ENCODE peak calls at places on chromosomes 6 and 20, in ten cellular contexts. One of them, this sample, is unnamed.

GRCh38 chr20:33668087-33668790 is 1.5 kb downstream of the ACTL10 start:
- DNase-seq in lung: peak
- DNase-seq in RWPE1: peak
- DNase-seq in cardiac muscle cell: peak
- DNase-seq in CD4-positive, CD25-positive, alpha-beta regulatory T cell: peak
- DNase-seq in WERI-Rb-1: peak
- DNase-seq in endothelial cell of umbilical vein: no peak
- DNase-seq in fibroblast of lung: no peak
- DNase-seq in ascending aorta: no peak
- DNase-seq in small intestine: no peak
- DNase-seq in this sample: no peak

GRCh38 chr6:38443341-38443740 is 196.4 kb downstream of the BTBD9 start:
- DNase-seq in endothelial cell of umbilical vein: no peak
- DNase-seq in CD4-positive, CD25-positive, alpha-beta regulatory T cell: no peak
- DNase-seq in cardiac muscle cell: no peak
- DNase-seq in RWPE1: no peak
- DNase-seq in WERI-Rb-1: peak
- DNase-seq in ascending aorta: no peak
- DNase-seq in small intestine: no peak
- DNase-seq in fibroblast of lung: no peak
- DNase-seq in lung: no peak
- DNase-seq in this sample: no peak

GRCh38 chr6:33597551-33598322 is 17.7 kb upstream of the BAK1 start:
- DNase-seq in CD4-positive, CD25-positive, alpha-beta regulatory T cell: no peak
- DNase-seq in small intestine: peak
- DNase-seq in endothelial cell of umbilical vein: no peak
- DNase-seq in ascending aorta: no peak
- DNase-seq in lung: no peak
- DNase-seq in RWPE1: no peak
- DNase-seq in cardiac muscle cell: no peak
- DNase-seq in WERI-Rb-1: no peak
- DNase-seq in fibroblast of lung: peak
- DNase-seq in this sample: no peak

GRCh38 chr20:50655325-50655880 is 35.9 kb downstream of the RIPOR3 start:
- DNase-seq in ascending aorta: no peak
- DNase-seq in WERI-Rb-1: no peak
- DNase-seq in endothelial cell of umbilical vein: no peak
- DNase-seq in cardiac muscle cell: no peak
- DNase-seq in small intestine: no peak
- DNase-seq in fibroblast of lung: peak
- DNase-seq in RWPE1: no peak
- DNase-seq in lung: no peak
- DNase-seq in CD4-positive, CD25-positive, alpha-beta regulatory T cell: no peak
- DNase-seq in this sample: peak

GRCh38 chr20:47030271-47030810 is 135.7 kb downstream of the EYA2 start:
- DNase-seq in endothelial cell of umbilical vein: no peak
- DNase-seq in fibroblast of lung: no peak
- DNase-seq in WERI-Rb-1: no peak
- DNase-seq in CD4-positive, CD25-positive, alpha-beta regulatory T cell: no peak
- DNase-seq in small intestine: no peak
- DNase-seq in RWPE1: no peak
- DNase-seq in ascending aorta: no peak
- DNase-seq in lung: no peak
- DNase-seq in cardiac muscle cell: no peak
- DNase-seq in this sample: no peak

GRCh38 chr6:87396595-87397392 is 11.0 kb upstream of the CFAP206 start:
- DNase-seq in small intestine: no peak
- DNase-seq in cardiac muscle cell: no peak
- DNase-seq in endothelial cell of umbilical vein: no peak
- DNase-seq in RWPE1: no peak
- DNase-seq in ascending aorta: no peak
- DNase-seq in lung: no peak
- DNase-seq in fibroblast of lung: no peak
- DNase-seq in WERI-Rb-1: peak
- DNase-seq in CD4-positive, CD25-positive, alpha-beta regulatory T cell: no peak
- DNase-seq in this sample: no peak

GRCh38 chr20:8330316-8330784 is 198.3 kb downstream of the PLCB1 start:
- DNase-seq in RWPE1: no peak
- DNase-seq in lung: no peak
- DNase-seq in ascending aorta: no peak
- DNase-seq in fibroblast of lung: peak
- DNase-seq in cardiac muscle cell: no peak
- DNase-seq in CD4-positive, CD25-positive, alpha-beta regulatory T cell: no peak
- DNase-seq in endothelial cell of umbilical vein: no peak
- DNase-seq in WERI-Rb-1: no peak
- DNase-seq in small intestine: no peak
- DNase-seq in this sample: no peak

GRCh38 chr20:59805266-59805665 is 128.2 kb downstream of the SYCP2 start:
- DNase-seq in fibroblast of lung: no peak
- DNase-seq in CD4-positive, CD25-positive, alpha-beta regulatory T cell: no peak
- DNase-seq in WERI-Rb-1: no peak
- DNase-seq in small intestine: no peak
- DNase-seq in RWPE1: no peak
- DNase-seq in ascending aorta: no peak
- DNase-seq in cardiac muscle cell: no peak
- DNase-seq in endothelial cell of umbilical vein: no peak
- DNase-seq in lung: peak
- DNase-seq in this sample: no peak

GRCh38 chr6:89458720-89459119 is 25.8 kb downstream of the ANKRD6 start:
- DNase-seq in RWPE1: no peak
- DNase-seq in WERI-Rb-1: no peak
- DNase-seq in fibroblast of lung: no peak
- DNase-seq in small intestine: no peak
- DNase-seq in CD4-positive, CD25-positive, alpha-beta regulatory T cell: no peak
- DNase-seq in cardiac muscle cell: no peak
- DNase-seq in lung: no peak
- DNase-seq in ascending aorta: no peak
- DNase-seq in endothelial cell of umbilical vein: no peak
- DNase-seq in this sample: no peak

GRCh38 chr6:118679293-118679692 is 27.9 kb upstream of the CEP85L start:
- DNase-seq in WERI-Rb-1: no peak
- DNase-seq in RWPE1: no peak
- DNase-seq in fibroblast of lung: peak
- DNase-seq in lung: no peak
- DNase-seq in ascending aorta: no peak
- DNase-seq in cardiac muscle cell: no peak
- DNase-seq in CD4-positive, CD25-positive, alpha-beta regulatory T cell: no peak
- DNase-seq in endothelial cell of umbilical vein: no peak
- DNase-seq in small intestine: no peak
- DNase-seq in this sample: no peak

GRCh38 chr6:110938176-110938575 is 20.3 kb upstream of the GTF3C6 start:
- DNase-seq in fibroblast of lung: no peak
- DNase-seq in CD4-positive, CD25-positive, alpha-beta regulatory T cell: no peak
- DNase-seq in ascending aorta: no peak
- DNase-seq in small intestine: no peak
- DNase-seq in RWPE1: no peak
- DNase-seq in WERI-Rb-1: no peak
- DNase-seq in endothelial cell of umbilical vein: no peak
- DNase-seq in cardiac muscle cell: no peak
- DNase-seq in lung: no peak
- DNase-seq in this sample: no peak

GRCh38 chr20:665276-665675 is 10.3 kb downstream of the SCRT2 start:
- DNase-seq in WERI-Rb-1: no peak
- DNase-seq in small intestine: no peak
- DNase-seq in CD4-positive, CD25-positive, alpha-beta regulatory T cell: no peak
- DNase-seq in ascending aorta: no peak
- DNase-seq in fibroblast of lung: no peak
- DNase-seq in lung: no peak
- DNase-seq in endothelial cell of umbilical vein: no peak
- DNase-seq in cardiac muscle cell: no peak
- DNase-seq in RWPE1: no peak
- DNase-seq in this sample: no peak

GRCh38 chr6:32888576-32888975 is 34.6 kb downstream of the PSMB9 start:
- DNase-seq in fibroblast of lung: no peak
- DNase-seq in small intestine: no peak
- DNase-seq in ascending aorta: no peak
- DNase-seq in lung: no peak
- DNase-seq in CD4-positive, CD25-positive, alpha-beta regulatory T cell: no peak
- DNase-seq in RWPE1: no peak
- DNase-seq in endothelial cell of umbilical vein: no peak
- DNase-seq in WERI-Rb-1: no peak
- DNase-seq in cardiac muscle cell: no peak
- DNase-seq in this sample: no peak

GRCh38 chr20:63531686-63532448 is 5.3 kb downstream of the PTK6 start:
- DNase-seq in WERI-Rb-1: no peak
- DNase-seq in RWPE1: no peak
- DNase-seq in CD4-positive, CD25-positive, alpha-beta regulatory T cell: no peak
- DNase-seq in lung: no peak
- DNase-seq in small intestine: no peak
- DNase-seq in ascending aorta: no peak
- DNase-seq in endothelial cell of umbilical vein: no peak
- DNase-seq in fibroblast of lung: no peak
- DNase-seq in cardiac muscle cell: no peak
- DNase-seq in this sample: no peak

GRCh38 chr6:127464881-127465459 is 5.8 kb upstream of the KIAA0408 start:
- DNase-seq in ascending aorta: no peak
- DNase-seq in cardiac muscle cell: peak
- DNase-seq in WERI-Rb-1: peak
- DNase-seq in RWPE1: peak
- DNase-seq in CD4-positive, CD25-positive, alpha-beta regulatory T cell: peak
- DNase-seq in lung: peak
- DNase-seq in endothelial cell of umbilical vein: peak
- DNase-seq in small intestine: peak
- DNase-seq in fibroblast of lung: peak
- DNase-seq in this sample: peak

GRCh38 chr6:167479967-167480653 is 155.2 kb downstream of the TTLL2 start:
- DNase-seq in ascending aorta: no peak
- DNase-seq in endothelial cell of umbilical vein: peak
- DNase-seq in cardiac muscle cell: no peak
- DNase-seq in lung: no peak
- DNase-seq in RWPE1: no peak
- DNase-seq in CD4-positive, CD25-positive, alpha-beta regulatory T cell: no peak
- DNase-seq in small intestine: no peak
- DNase-seq in fibroblast of lung: no peak
- DNase-seq in WERI-Rb-1: no peak
- DNase-seq in this sample: no peak

GRCh38 chr6:166616261-166617226 is 10.5 kb downstream of the RPS6KA2 start:
- DNase-seq in CD4-positive, CD25-positive, alpha-beta regulatory T cell: no peak
- DNase-seq in WERI-Rb-1: no peak
- DNase-seq in RWPE1: no peak
- DNase-seq in cardiac muscle cell: no peak
- DNase-seq in small intestine: no peak
- DNase-seq in ascending aorta: no peak
- DNase-seq in lung: no peak
- DNase-seq in fibroblast of lung: no peak
- DNase-seq in endothelial cell of umbilical vein: no peak
- DNase-seq in this sample: no peak

GRCh38 chr20:25083773-25084615 is 2.1 kb upstream of the VSX1 start:
- DNase-seq in WERI-Rb-1: peak
- DNase-seq in CD4-positive, CD25-positive, alpha-beta regulatory T cell: peak
- DNase-seq in cardiac muscle cell: no peak
- DNase-seq in RWPE1: no peak
- DNase-seq in lung: no peak
- DNase-seq in fibroblast of lung: no peak
- DNase-seq in ascending aorta: no peak
- DNase-seq in small intestine: no peak
- DNase-seq in endothelial cell of umbilical vein: no peak
- DNase-seq in this sample: peak

GRCh38 chr6:116398366-116399005 is 27.7 kb downstream of the DSE start:
- DNase-seq in fibroblast of lung: peak
- DNase-seq in RWPE1: no peak
- DNase-seq in ascending aorta: no peak
- DNase-seq in endothelial cell of umbilical vein: peak
- DNase-seq in WERI-Rb-1: no peak
- DNase-seq in cardiac muscle cell: no peak
- DNase-seq in CD4-positive, CD25-positive, alpha-beta regulatory T cell: no peak
- DNase-seq in small intestine: no peak
- DNase-seq in lung: no peak
- DNase-seq in this sample: no peak

GRCh38 chr6:109060585-109060984 is 34.1 kb downstream of the SESN1 start:
- DNase-seq in ascending aorta: no peak
- DNase-seq in cardiac muscle cell: no peak
- DNase-seq in WERI-Rb-1: no peak
- DNase-seq in fibroblast of lung: no peak
- DNase-seq in endothelial cell of umbilical vein: peak
- DNase-seq in lung: no peak
- DNase-seq in CD4-positive, CD25-positive, alpha-beta regulatory T cell: no peak
- DNase-seq in small intestine: no peak
- DNase-seq in RWPE1: no peak
- DNase-seq in this sample: no peak
- H3K27ac ChIP-seq in ascending aorta: no peak
- H3K27ac ChIP-seq in cardiac muscle cell: no peak
- H3K27ac ChIP-seq in WERI-Rb-1: no peak
- H3K27ac ChIP-seq in fibroblast of lung: no peak
- H3K27ac ChIP-seq in endothelial cell of umbilical vein: peak
- H3K27ac ChIP-seq in lung: no peak
- H3K27ac ChIP-seq in CD4-positive, CD25-positive, alpha-beta regulatory T cell: peak
- H3K27ac ChIP-seq in small intestine: no peak
- H3K27ac ChIP-seq in RWPE1: no peak
- H3K27ac ChIP-seq in this sample: peak

GRCh38 chr20:13068336-13068735 is 59.6 kb downstream of the SPTLC3 start:
- DNase-seq in endothelial cell of umbilical vein: no peak
- DNase-seq in lung: no peak
- DNase-seq in small intestine: peak
- DNase-seq in RWPE1: peak
- DNase-seq in WERI-Rb-1: no peak
- DNase-seq in cardiac muscle cell: no peak
- DNase-seq in CD4-positive, CD25-positive, alpha-beta regulatory T cell: no peak
- DNase-seq in ascending aorta: no peak
- DNase-seq in fibroblast of lung: no peak
- DNase-seq in this sample: no peak
- H3K27ac ChIP-seq in endothelial cell of umbilical vein: no peak
- H3K27ac ChIP-seq in lung: no peak
- H3K27ac ChIP-seq in small intestine: no peak
- H3K27ac ChIP-seq in RWPE1: no peak
- H3K27ac ChIP-seq in WERI-Rb-1: no peak
- H3K27ac ChIP-seq in cardiac muscle cell: no peak
- H3K27ac ChIP-seq in CD4-positive, CD25-positive, alpha-beta regulatory T cell: no peak
- H3K27ac ChIP-seq in ascending aorta: no peak
- H3K27ac ChIP-seq in fibroblast of lung: no peak
- H3K27ac ChIP-seq in this sample: no peak

DNA sequence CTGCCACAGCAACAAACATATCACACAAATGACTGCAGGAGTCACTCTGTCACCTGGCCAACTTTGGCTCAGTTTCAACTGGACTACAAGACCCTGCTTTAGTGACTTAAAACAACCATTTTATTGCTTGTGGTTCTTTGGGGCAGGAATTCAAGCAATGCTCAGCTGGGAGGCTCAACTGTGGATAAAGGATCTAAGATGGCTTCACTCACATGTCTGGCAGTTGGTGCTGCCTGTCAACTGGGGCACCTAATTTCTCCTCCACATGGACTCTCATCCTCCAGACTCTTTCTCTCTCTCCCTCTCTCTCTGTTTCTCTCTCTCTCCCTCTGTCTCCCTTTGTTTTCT is 2.8 kb upstream of the EPB41L2 start:
- DNase-seq in CD4-positive, CD25-positive, alpha-beta regulatory T cell: no peak
- DNase-seq in RWPE1: no peak
- DNase-seq in endothelial cell of umbilical vein: no peak
- DNase-seq in fibroblast of lung: no peak
- DNase-seq in ascending aorta: no peak
- DNase-seq in WERI-Rb-1: no peak
- DNase-seq in lung: no peak
- DNase-seq in small intestine: no peak
- DNase-seq in cardiac muscle cell: no peak
- DNase-seq in this sample: no peak
- H3K27ac ChIP-seq in CD4-positive, CD25-positive, alpha-beta regulatory T cell: no peak
- H3K27ac ChIP-seq in RWPE1: no peak
- H3K27ac ChIP-seq in endothelial cell of umbilical vein: no peak
- H3K27ac ChIP-seq in fibroblast of lung: no peak
- H3K27ac ChIP-seq in ascending aorta: no peak
- H3K27ac ChIP-seq in WERI-Rb-1: no peak
- H3K27ac ChIP-seq in lung: no peak
- H3K27ac ChIP-seq in small intestine: no peak
- H3K27ac ChIP-seq in cardiac muscle cell: no peak
- H3K27ac ChIP-seq in this sample: no peak

GRCh38 chr6:130161627-130162404 is 60.9 kb downstream of the SAMD3 start:
- DNase-seq in WERI-Rb-1: no peak
- DNase-seq in cardiac muscle cell: no peak
- DNase-seq in endothelial cell of umbilical vein: no peak
- DNase-seq in RWPE1: no peak
- DNase-seq in small intestine: no peak
- DNase-seq in lung: no peak
- DNase-seq in fibroblast of lung: peak
- DNase-seq in CD4-positive, CD25-positive, alpha-beta regulatory T cell: no peak
- DNase-seq in ascending aorta: no peak
- DNase-seq in this sample: no peak
- H3K27ac ChIP-seq in WERI-Rb-1: no peak
- H3K27ac ChIP-seq in cardiac muscle cell: no peak
- H3K27ac ChIP-seq in endothelial cell of umbilical vein: no peak
- H3K27ac ChIP-seq in RWPE1: no peak
- H3K27ac ChIP-seq in small intestine: no peak
- H3K27ac ChIP-seq in lung: no peak
- H3K27ac ChIP-seq in fibroblast of lung: peak
- H3K27ac ChIP-seq in CD4-positive, CD25-positive, alpha-beta regulatory T cell: no peak
- H3K27ac ChIP-seq in ascending aorta: no peak
- H3K27ac ChIP-seq in this sample: no peak